ENCODE peak calls at places on chromosomes 5 and 9, in five cellular contexts. O is prostate gland, C is esophagus squamous epithelium, S is mammary epithelial cell, D is lower lobe of right lung. F is an unnamed sample. For H3K4me1, the result is how much of the 10 kb centered on the place peaks cover.

GRCh38 chr9:98185611-98186171 is 6.7 kb downstream of the CORO2A start:
- DNase-seq in O (no peak), C (no peak), S (no peak), D (no peak), F (no peak)

GRCh38 chr5:132915681-132916080 is 42.2 kb downstream of the LEAP2 start:
- DNase-seq in O (no peak), C (no peak), S (peak), D (no peak), F (no peak)

GRCh38 chr5:65925094-65925600 is 1.2 kb upstream of the ERBIN start:
- DNase-seq in O (peak), C (peak), S (peak), D (peak), F (peak)

GRCh38 chr5:1488882-1489680 is 34.7 kb downstream of the LPCAT1 start:
- DNase-seq in O (no peak), C (no peak), S (peak), D (no peak), F (peak)

GRCh38 chr5:3080366-3080765 is 328.9 kb upstream of the IRX2 start:
- DNase-seq in O (no peak), C (no peak), S (no peak), D (no peak), F (no peak)

GRCh38 chr5:62538017-62538942 is 40.3 kb upstream of the LRRC70 start:
- DNase-seq in O (no peak), C (no peak), S (peak), D (no peak), F (no peak)

GRCh38 chr9:37776328-37776727 is 8.5 kb downstream of the EXOSC3 start:
- DNase-seq in O (no peak), C (no peak), S (no peak), D (no peak), F (no peak)

GRCh38 chr9:15576350-15577050 is 23.7 kb downstream of the CCDC171 start:
- DNase-seq in O (no peak), C (no peak), S (peak), D (no peak), F (no peak)

GRCh38 chr5:33457817-33458216 is 17.1 kb downstream of the TARS1 start:
- DNase-seq in O (no peak), C (no peak), S (no peak), D (no peak), F (no peak)

GRCh38 chr9:7286101-7286500 is 513.5 kb downstream of the DMAC1 start:
- DNase-seq in O (no peak), C (no peak), S (no peak), D (no peak), F (no peak)

GRCh38 chr5:143201589-143201988 is 201.9 kb downstream of the NR3C1 start:
- DNase-seq in O (no peak), C (no peak), S (peak), D (no peak), F (no peak)

GRCh38 chr9:16964228-16964627 is 93.8 kb upstream of the BNC2 start:
- DNase-seq in O (no peak), C (no peak), S (peak), D (no peak), F (no peak)

GRCh38 chr5:26847041-26847736 is 191.2 kb downstream of the CDH9 start:
- DNase-seq in O (no peak), C (no peak), S (peak), D (no peak), F (no peak)

GRCh38 chr5:74116266-74116665 is 490.3 kb downstream of the ARHGEF28 start:
- DNase-seq in O (no peak), C (no peak), S (no peak), D (no peak), F (no peak)

GRCh38 chr9:25891534-25891933 is 213.3 kb upstream of the TUSC1 start:
- DNase-seq in O (no peak), C (no peak), S (no peak), D (no peak), F (no peak)

GRCh38 chr9:98324801-98325200 is 69.4 kb upstream of the TBC1D2 start:
- DNase-seq in O (no peak), C (no peak), S (no peak), D (no peak), F (no peak)

GRCh38 chr5:95178046-95178651 is 106.7 kb downstream of the MCTP1 start:
- DNase-seq in O (no peak), C (no peak), S (no peak), D (no peak), F (no peak)

GRCh38 chr5:179250561-179251225 is 94.6 kb downstream of the ADAMTS2 start:
- DNase-seq in O (no peak), C (no peak), S (no peak), D (peak), F (no peak)

GRCh38 chr9:137452761-137453642 is 6.1 kb downstream of the NSMF start:
- DNase-seq in O (no peak), C (no peak), S (no peak), D (peak), F (peak)

GRCh38 chr5:20347334-20347733 is 359.3 kb upstream of the CDH18 start:
- DNase-seq in O (no peak), C (no peak), S (no peak), D (no peak), F (no peak)
- H3K4me1 ChIP-seq in O (under half), C (under half), S (under half), D (under half), F (under half)

GRCh38 chr5:115541586-115541985 is 3.0 kb downstream of the FEM1C start:
- DNase-seq in O (no peak), C (no peak), S (no peak), D (no peak), F (no peak)
- H3K4me3 ChIP-seq in O (peak), C (peak), S (peak), D (peak), F (peak)

GRCh38 chr5:43040287-43041098 is at the start of gene ANXA2R:
- DNase-seq in O (peak), C (peak), S (no peak), D (peak), F (peak)

GRCh38 chr5:43037929-43038510 is 2.1 kb downstream of the ANXA2R start:
- DNase-seq in O (no peak), C (no peak), S (peak), D (no peak), F (peak)

GRCh38 chr5:43039468-43040286 is 442 bp downstream of the ANXA2R start:
- DNase-seq in O (peak), C (no peak), S (no peak), D (peak), F (peak)

GRCh38 chr5:43038523-43038989 is 1.6 kb downstream of the ANXA2R start:
- DNase-seq in O (no peak), C (no peak), S (no peak), D (no peak), F (no peak)

DNA sequence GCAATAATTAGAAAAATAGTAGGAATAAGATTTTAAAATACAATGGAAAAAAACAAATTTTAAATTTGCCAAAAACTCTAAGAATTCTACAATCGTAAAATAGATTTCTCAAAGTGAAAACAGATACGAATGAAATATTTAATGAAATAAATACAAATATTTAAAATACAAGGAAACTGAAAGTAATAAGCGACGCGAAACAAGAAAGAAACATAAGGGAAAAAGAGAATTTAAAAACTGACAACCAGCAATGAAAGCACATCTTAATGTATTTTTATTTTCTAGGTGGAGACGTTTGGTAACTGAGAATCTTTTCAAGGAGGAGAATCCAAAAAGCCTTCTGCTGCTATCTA is 1.0 kb downstream of the ANXA2R start:
- DNase-seq in O (no peak), C (no peak), S (no peak), D (no peak), F (no peak)
- H3K4me1 ChIP-seq in O (under half), C (half or more), S (under half), D (under half), F (under half)

GRCh38 chr9:126677188-126678084 is 63.7 kb downstream of the LMX1B start:
- DNase-seq in O (no peak), C (no peak), S (no peak), D (no peak), F (no peak)

GRCh38 chr9:126674365-126675146 is 60.8 kb downstream of the LMX1B start:
- DNase-seq in O (no peak), C (no peak), S (no peak), D (no peak), F (no peak)

GRCh38 chr9:126675147-126675467 is 61.4 kb downstream of the LMX1B start:
- DNase-seq in O (no peak), C (no peak), S (no peak), D (no peak), F (no peak)

GRCh38 chr9:126676102-126676684 is 62.5 kb downstream of the LMX1B start:
- DNase-seq in O (no peak), C (no peak), S (no peak), D (no peak), F (no peak)

GRCh38 chr9:126676685-126677143 is 63.0 kb downstream of the LMX1B start:
- DNase-seq in O (no peak), C (no peak), S (peak), D (no peak), F (no peak)
- H3K4me3 ChIP-seq in O (no peak), C (no peak), S (no peak), D (no peak), F (no peak)